ENCODE peak calls at places on chromosome 18, in six cellular contexts. J, D, R, Y, I and E are unnamed samples.
A peak's percentile ranks its signal among the peaks of the same experiment; 100 is the strongest.

GRCh38 chr18:5890606-5891360 is 4.5 kb downstream of the TMEM200C start:
- DNase-seq in J (no peak), D (peak; percentile 8), R (peak; percentile 29), Y (peak; percentile 62), I (no peak), E (no peak)

GRCh38 chr18:59900222-59901128 is 679 bp downstream of the PMAIP1 start:
- DNase-seq in J (peak; percentile 82), D (peak; percentile 80), R (peak; percentile 23), Y (peak; percentile 55), I (peak; percentile 49), E (no peak)

GRCh38 chr18:48136544-48137353 is 206.3 kb upstream of the SMAD2 start:
- DNase-seq in J (no peak), D (no peak), R (no peak), Y (peak; percentile 62), I (no peak), E (no peak)

GRCh38 chr18:48002933-48003365 is 72.5 kb upstream of the SMAD2 start:
- DNase-seq in J (peak; percentile 61), D (peak; percentile 59), R (peak; percentile 60), Y (peak; percentile 65), I (no peak), E (peak; percentile 56)

GRCh38 chr18:46158498-46158897 is 54.3 kb downstream of the HAUS1 start:
- DNase-seq in J (no peak), D (no peak), R (no peak), Y (no peak), I (no peak), E (no peak)

GRCh38 chr18:68549257-68549871 is 165.5 kb downstream of the TMX3 start:
- DNase-seq in J (peak; percentile 64), D (peak; percentile 40), R (no peak), Y (no peak), I (no peak), E (peak; percentile 32)

GRCh38 chr18:35408843-35409261 is 31.7 kb upstream of the ZNF396 start:
- DNase-seq in J (no peak), D (no peak), R (no peak), Y (no peak), I (no peak), E (no peak)

GRCh38 chr18:42108071-42108470 is 153.0 kb downstream of the PIK3C3 start:
- DNase-seq in J (no peak), D (no peak), R (no peak), Y (no peak), I (no peak), E (no peak)

GRCh38 chr18:24176727-24177416 is 38.0 kb downstream of the CABYR start:
- DNase-seq in J (peak; percentile 70), D (peak; percentile 63), R (peak; percentile 42), Y (peak; percentile 59), I (peak; percentile 58), E (no peak)

GRCh38 chr18:49730951-49731391 is 82.4 kb downstream of the ACAA2 start:
- DNase-seq in J (no peak), D (no peak), R (no peak), Y (no peak), I (no peak), E (no peak)

GRCh38 chr18:24118750-24119577 is 19.9 kb upstream of the CABYR start:
- DNase-seq in J (peak; percentile 84), D (peak; percentile 85), R (peak; percentile 57), Y (peak; percentile 72), I (peak; percentile 58), E (peak; percentile 65)

GRCh38 chr18:56307771-56308170 is 330.6 kb downstream of the TXNL1 start:
- DNase-seq in J (no peak), D (no peak), R (no peak), Y (no peak), I (no peak), E (no peak)

GRCh38 chr18:71443726-71444480 is 1100.2 kb downstream of the CBLN2 start:
- DNase-seq in J (peak; percentile 86), D (peak; percentile 93), R (no peak), Y (no peak), I (no peak), E (peak; percentile 96)

GRCh38 chr18:36977121-36977520 is 148.2 kb downstream of the KIAA1328 start:
- DNase-seq in J (no peak), D (no peak), R (no peak), Y (no peak), I (no peak), E (no peak)

GRCh38 chr18:46400449-46400848 is 256.6 kb downstream of the LOXHD1 start:
- DNase-seq in J (no peak), D (no peak), R (no peak), Y (no peak), I (no peak), E (no peak)

GRCh38 chr18:35661483-35662146 is 80.1 kb downstream of the GALNT1 start:
- DNase-seq in J (no peak), D (peak; percentile 5), R (no peak), Y (no peak), I (no peak), E (no peak)

GRCh38 chr18:29491907-29492306 is 1315.0 kb upstream of the CDH2 start:
- DNase-seq in J (no peak), D (no peak), R (no peak), Y (no peak), I (no peak), E (no peak)

GRCh38 chr18:26685438-26686173 is 137.3 kb upstream of the KCTD1 start:
- DNase-seq in J (no peak), D (no peak), R (no peak), Y (no peak), I (no peak), E (no peak)

GRCh38 chr18:24995738-24996137 is 356.2 kb downstream of the ZNF521 start:
- DNase-seq in J (no peak), D (no peak), R (no peak), Y (no peak), I (no peak), E (no peak)

GRCh38 chr18:45783097-45784075 is 42.1 kb upstream of the SIGLEC15 start:
- DNase-seq in J (peak; percentile 55), D (peak; percentile 59), R (no peak), Y (no peak), I (no peak), E (no peak)

GRCh38 chr18:7567487-7568425 is 640 bp downstream of the PTPRM start:
- DNase-seq in J (peak; percentile 70), D (peak; percentile 71), R (peak; percentile 48), Y (peak; percentile 68), I (no peak), E (no peak)

GRCh38 chr18:13486686-13487085 is 239.7 kb downstream of the FAM210A start:
- DNase-seq in J (no peak), D (no peak), R (no peak), Y (no peak), I (no peak), E (no peak)

GRCh38 chr18:64271264-64271663 is 122.4 kb upstream of the LINC00305 start:
- DNase-seq in J (no peak), D (no peak), R (no peak), Y (no peak), I (no peak), E (no peak)

GRCh38 chr18:58863539-58864145 is 1.0 kb upstream of the ZNF532 start:
- DNase-seq in J (no peak), D (peak; percentile 44), R (peak; percentile 60), Y (peak; percentile 71), I (no peak), E (no peak)

GRCh38 chr18:39415471-39415870 is 1849.9 kb upstream of the CELF4 start:
- DNase-seq in J (peak; percentile 5), D (no peak), R (no peak), Y (no peak), I (no peak), E (no peak)

GRCh38 chr18:60755134-60755533 is 382.6 kb upstream of the MC4R start:
- DNase-seq in J (no peak), D (no peak), R (no peak), Y (no peak), I (no peak), E (no peak)

GRCh38 chr18:58761241-58761969 is 90.1 kb downstream of the MALT1 start:
- DNase-seq in J (no peak), D (no peak), R (no peak), Y (no peak), I (no peak), E (no peak)

GRCh38 chr18:55337908-55338521 is 250.0 kb downstream of the TCF4 start:
- DNase-seq in J (peak; percentile 53), D (no peak), R (peak; percentile 32), Y (no peak), I (no peak), E (no peak)

GRCh38 chr18:32298289-32298688 is 108.5 kb downstream of the MEP1B start:
- DNase-seq in J (no peak), D (peak; percentile 24), R (no peak), Y (no peak), I (no peak), E (no peak)

GRCh38 chr18:3115430-3116025 is 102.6 kb upstream of the LPIN2 start:
- DNase-seq in J (no peak), D (no peak), R (no peak), Y (no peak), I (no peak), E (no peak)

GRCh38 chr18:63238711-63239110 is 80.9 kb downstream of the BCL2 start:
- DNase-seq in J (no peak), D (no peak), R (no peak), Y (no peak), I (no peak), E (no peak)

GRCh38 chr18:22977847-22978701 is 44.9 kb downstream of the RBBP8 start:
- DNase-seq in J (peak; percentile 85), D (peak; percentile 83), R (no peak), Y (no peak), I (no peak), E (peak; percentile 87)
- H3K4me3 ChIP-seq in J (no peak overlapping the region), D (no peak overlapping the region), R (no peak overlapping the region), Y (no peak overlapping the region), I (no peak overlapping the region), E (no peak overlapping the region)

DNA sequence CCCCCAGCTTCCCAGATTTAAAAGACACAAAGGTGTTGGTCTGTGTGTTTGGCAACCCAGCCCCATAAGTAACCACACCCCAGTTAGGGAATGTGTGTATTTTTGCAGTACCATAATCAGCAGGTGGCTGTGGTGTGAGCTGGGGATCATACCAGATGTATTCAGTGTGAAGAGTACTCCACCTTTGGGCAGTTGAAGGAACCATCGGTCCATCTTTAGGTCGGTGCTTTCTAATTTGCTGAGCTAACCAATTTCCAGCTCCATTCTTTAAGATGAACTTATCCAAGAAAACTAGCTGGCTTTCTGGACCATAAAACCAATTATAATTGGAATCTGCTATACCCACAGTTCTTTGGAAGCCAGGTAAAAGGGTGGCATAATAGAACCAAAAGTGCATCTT is 3.2 kb downstream of the DSEL start:
- DNase-seq in J (peak; percentile 38), D (peak; percentile 38), R (no peak), Y (no peak), I (no peak), E (no peak)
- TF ChIP-seq CTCF in J (peak; percentile 31), D (peak; percentile 11), R (no peak), Y (no peak), I (no peak), E (peak; percentile 25)

GRCh38 chr18:79682481-79682880 is 2.9 kb downstream of the CTDP1 start:
- DNase-seq in J (no peak), D (no peak), R (no peak), Y (no peak), I (no peak), E (no peak)
- H3K4me3 ChIP-seq in J (no peak overlapping the region), D (no peak overlapping the region), R (no peak overlapping the region), Y (no peak overlapping the region), I (no peak overlapping the region), E (no peak overlapping the region)

DNA sequence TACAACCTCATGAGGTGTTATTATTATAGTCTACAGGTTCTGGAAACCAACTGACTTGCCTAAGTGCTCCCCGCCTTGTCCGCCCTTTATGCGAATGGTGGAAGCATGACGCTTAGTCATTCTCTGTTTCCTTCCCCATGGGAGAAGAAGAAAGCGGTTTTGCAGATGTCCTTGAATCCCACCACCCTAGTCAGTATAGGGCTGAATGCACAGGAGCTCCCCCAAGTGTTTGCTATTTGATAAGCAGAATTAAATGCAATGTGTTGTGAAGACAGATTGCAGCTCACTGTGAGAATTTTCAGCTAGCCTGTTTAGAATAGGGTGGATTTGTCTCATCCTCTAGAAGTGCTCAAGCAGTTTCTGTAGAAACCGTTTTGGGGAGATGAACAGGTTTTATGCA is 652.0 kb downstream of the DCC start:
- DNase-seq in J (no peak), D (no peak), R (no peak), Y (no peak), I (no peak), E (no peak)
- TF ChIP-seq CTCF in J (no peak), D (no peak), R (peak; percentile 35), Y (peak; percentile 14), I (no peak), E (peak; percentile 31)